ENCODE peak calls at places on chromosomes 3 and 15, in seven cellular contexts. One of them, this sample, is unnamed.

GRCh38 chr3:123369085-123369484 is 79.8 kb downstream of the ADCY5 start:
- DNase-seq in AG10803: no peak
- DNase-seq in posterior vena cava: no peak
- DNase-seq in hepatic stellate cell: no peak
- DNase-seq in choroid plexus epithelial cell: no peak
- DNase-seq in heart left ventricle: no peak
- DNase-seq in mucosa of gallbladder: no peak
- DNase-seq in this sample: no peak

GRCh38 chr3:33063651-33064051 is 33.3 kb downstream of the GLB1 start:
- DNase-seq in AG10803: peak; percentile 74
- DNase-seq in posterior vena cava: no peak
- DNase-seq in hepatic stellate cell: no peak
- DNase-seq in choroid plexus epithelial cell: peak; percentile 28
- DNase-seq in heart left ventricle: no peak
- DNase-seq in mucosa of gallbladder: no peak
- DNase-seq in this sample: peak; percentile 43

GRCh38 chr3:168620854-168621253 is 525.1 kb upstream of the GOLIM4 start:
- DNase-seq in AG10803: no peak
- DNase-seq in posterior vena cava: no peak
- DNase-seq in hepatic stellate cell: no peak
- DNase-seq in choroid plexus epithelial cell: peak; percentile 22
- DNase-seq in heart left ventricle: no peak
- DNase-seq in mucosa of gallbladder: no peak
- DNase-seq in this sample: peak; percentile 3

GRCh38 chr3:143119009-143119914 is at the start of gene CHST2:
- DNase-seq in AG10803: peak; percentile 75
- DNase-seq in posterior vena cava: peak; percentile 86
- DNase-seq in hepatic stellate cell: peak; percentile 94
- DNase-seq in choroid plexus epithelial cell: peak; percentile 87
- DNase-seq in heart left ventricle: peak; percentile 73
- DNase-seq in mucosa of gallbladder: peak; percentile 48
- DNase-seq in this sample: peak; percentile 98

GRCh38 chr3:108099679-108100428 is 9.0 kb upstream of the CD47 start:
- DNase-seq in AG10803: no peak
- DNase-seq in posterior vena cava: no peak
- DNase-seq in hepatic stellate cell: no peak
- DNase-seq in choroid plexus epithelial cell: no peak
- DNase-seq in heart left ventricle: no peak
- DNase-seq in mucosa of gallbladder: no peak
- DNase-seq in this sample: no peak

GRCh38 chr15:63420333-63420741 is 38.7 kb upstream of the CA12 start:
- DNase-seq in AG10803: no peak
- DNase-seq in posterior vena cava: no peak
- DNase-seq in hepatic stellate cell: no peak
- DNase-seq in choroid plexus epithelial cell: peak; percentile 42
- DNase-seq in heart left ventricle: no peak
- DNase-seq in mucosa of gallbladder: no peak
- DNase-seq in this sample: no peak

GRCh38 chr3:9441501-9442221 is 44.2 kb downstream of the SETD5 start:
- DNase-seq in AG10803: peak; percentile 77
- DNase-seq in posterior vena cava: no peak
- DNase-seq in hepatic stellate cell: no peak
- DNase-seq in choroid plexus epithelial cell: no peak
- DNase-seq in heart left ventricle: no peak
- DNase-seq in mucosa of gallbladder: no peak
- DNase-seq in this sample: no peak

GRCh38 chr3:174125267-174125844 is 727.8 kb downstream of the NLGN1 start:
- DNase-seq in AG10803: peak; percentile 61
- DNase-seq in posterior vena cava: no peak
- DNase-seq in hepatic stellate cell: peak; percentile 15
- DNase-seq in choroid plexus epithelial cell: peak; percentile 49
- DNase-seq in heart left ventricle: no peak
- DNase-seq in mucosa of gallbladder: no peak
- DNase-seq in this sample: peak; percentile 48

GRCh38 chr3:19146685-19147650 is 1.3 kb upstream of the KCNH8 start:
- DNase-seq in AG10803: peak; percentile 33
- DNase-seq in posterior vena cava: peak; percentile 86
- DNase-seq in hepatic stellate cell: peak; percentile 40
- DNase-seq in choroid plexus epithelial cell: peak; percentile 47
- DNase-seq in heart left ventricle: peak; percentile 64
- DNase-seq in mucosa of gallbladder: peak; percentile 48
- DNase-seq in this sample: peak; percentile 84

GRCh38 chr3:193983846-193984245 is 152.1 kb upstream of the HES1 start:
- DNase-seq in AG10803: no peak
- DNase-seq in posterior vena cava: no peak
- DNase-seq in hepatic stellate cell: no peak
- DNase-seq in choroid plexus epithelial cell: no peak
- DNase-seq in heart left ventricle: no peak
- DNase-seq in mucosa of gallbladder: no peak
- DNase-seq in this sample: no peak

GRCh38 chr15:67098768-67099282 is 33.4 kb downstream of the SMAD3 start:
- DNase-seq in AG10803: peak; percentile 48
- DNase-seq in posterior vena cava: no peak
- DNase-seq in hepatic stellate cell: no peak
- DNase-seq in choroid plexus epithelial cell: no peak
- DNase-seq in heart left ventricle: no peak
- DNase-seq in mucosa of gallbladder: no peak
- DNase-seq in this sample: no peak

GRCh38 chr15:57626713-57627440 is 35.2 kb downstream of the MYZAP start:
- DNase-seq in AG10803: no peak
- DNase-seq in posterior vena cava: no peak
- DNase-seq in hepatic stellate cell: no peak
- DNase-seq in choroid plexus epithelial cell: no peak
- DNase-seq in heart left ventricle: peak; percentile 54
- DNase-seq in mucosa of gallbladder: no peak
- DNase-seq in this sample: no peak

GRCh38 chr15:70318594-70318993 is 220.9 kb upstream of the TLE3 start:
- DNase-seq in AG10803: peak; percentile 51
- DNase-seq in posterior vena cava: no peak
- DNase-seq in hepatic stellate cell: no peak
- DNase-seq in choroid plexus epithelial cell: peak; percentile 45
- DNase-seq in heart left ventricle: no peak
- DNase-seq in mucosa of gallbladder: no peak
- DNase-seq in this sample: peak; percentile 29

GRCh38 chr3:132870596-132870995 is 148.4 kb upstream of the NPHP3 start:
- DNase-seq in AG10803: no peak
- DNase-seq in posterior vena cava: no peak
- DNase-seq in hepatic stellate cell: no peak
- DNase-seq in choroid plexus epithelial cell: no peak
- DNase-seq in heart left ventricle: no peak
- DNase-seq in mucosa of gallbladder: no peak
- DNase-seq in this sample: no peak

GRCh38 chr3:139394116-139394515 is 4.7 kb upstream of the COPB2 start:
- DNase-seq in AG10803: peak; percentile 15
- DNase-seq in posterior vena cava: no peak
- DNase-seq in hepatic stellate cell: no peak
- DNase-seq in choroid plexus epithelial cell: peak; percentile 13
- DNase-seq in heart left ventricle: no peak
- DNase-seq in mucosa of gallbladder: no peak
- DNase-seq in this sample: no peak

GRCh38 chr15:100879461-100880138 is at the start of gene ALDH1A3:
- DNase-seq in AG10803: peak; percentile 61
- DNase-seq in posterior vena cava: no peak
- DNase-seq in hepatic stellate cell: no peak
- DNase-seq in choroid plexus epithelial cell: peak; percentile 13
- DNase-seq in heart left ventricle: peak; percentile 56
- DNase-seq in mucosa of gallbladder: no peak
- DNase-seq in this sample: peak; percentile 90

GRCh38 chr3:32706348-32707025 is 21.5 kb downstream of the CNOT10 start:
- DNase-seq in AG10803: peak; percentile 5
- DNase-seq in posterior vena cava: no peak
- DNase-seq in hepatic stellate cell: no peak
- DNase-seq in choroid plexus epithelial cell: no peak
- DNase-seq in heart left ventricle: no peak
- DNase-seq in mucosa of gallbladder: no peak
- DNase-seq in this sample: no peak

GRCh38 chr15:32794973-32795372 is 77.2 kb downstream of the GREM1 start:
- DNase-seq in AG10803: no peak
- DNase-seq in posterior vena cava: no peak
- DNase-seq in hepatic stellate cell: no peak
- DNase-seq in choroid plexus epithelial cell: peak; percentile 31
- DNase-seq in heart left ventricle: no peak
- DNase-seq in mucosa of gallbladder: no peak
- DNase-seq in this sample: no peak

GRCh38 chr15:52680756-52681155 is 1.6 kb upstream of the ATOSA start:
- DNase-seq in AG10803: no peak
- DNase-seq in posterior vena cava: no peak
- DNase-seq in hepatic stellate cell: no peak
- DNase-seq in choroid plexus epithelial cell: no peak
- DNase-seq in heart left ventricle: no peak
- DNase-seq in mucosa of gallbladder: no peak
- DNase-seq in this sample: no peak

GRCh38 chr3:53155763-53156162 is 5.2 kb upstream of the PRKCD start:
- DNase-seq in AG10803: no peak
- DNase-seq in posterior vena cava: no peak
- DNase-seq in hepatic stellate cell: no peak
- DNase-seq in choroid plexus epithelial cell: no peak
- DNase-seq in heart left ventricle: no peak
- DNase-seq in mucosa of gallbladder: peak; percentile 84
- DNase-seq in this sample: no peak

GRCh38 chr15:90558182-90558581 is 28.5 kb downstream of the CRTC3 start:
- DNase-seq in AG10803: no peak
- DNase-seq in posterior vena cava: no peak
- DNase-seq in hepatic stellate cell: no peak
- DNase-seq in choroid plexus epithelial cell: peak; percentile 52
- DNase-seq in heart left ventricle: peak; percentile 49
- DNase-seq in mucosa of gallbladder: peak; percentile 54
- DNase-seq in this sample: no peak

GRCh38 chr15:57432141-57432701 is 55.9 kb downstream of the CGNL1 start:
- DNase-seq in AG10803: peak; percentile 78
- DNase-seq in posterior vena cava: no peak
- DNase-seq in hepatic stellate cell: no peak
- DNase-seq in choroid plexus epithelial cell: no peak
- DNase-seq in heart left ventricle: no peak
- DNase-seq in mucosa of gallbladder: no peak
- DNase-seq in this sample: peak; percentile 23

GRCh38 chr15:70569139-70569717 is 194.1 kb downstream of the UACA start:
- DNase-seq in AG10803: peak; percentile 79
- DNase-seq in posterior vena cava: no peak
- DNase-seq in hepatic stellate cell: peak; percentile 62
- DNase-seq in choroid plexus epithelial cell: peak; percentile 78
- DNase-seq in heart left ventricle: no peak
- DNase-seq in mucosa of gallbladder: peak; percentile 37
- DNase-seq in this sample: peak; percentile 66

GRCh38 chr15:84400820-84401219 is 165.2 kb downstream of the GOLGA6L4 start:
- DNase-seq in AG10803: no peak
- DNase-seq in posterior vena cava: peak; percentile 51
- DNase-seq in hepatic stellate cell: no peak
- DNase-seq in choroid plexus epithelial cell: no peak
- DNase-seq in heart left ventricle: peak; percentile 5
- DNase-seq in mucosa of gallbladder: no peak
- DNase-seq in this sample: no peak

GRCh38 chr3:143170043-143170442 is 50.5 kb downstream of the CHST2 start:
- DNase-seq in AG10803: no peak
- DNase-seq in posterior vena cava: no peak
- DNase-seq in hepatic stellate cell: no peak
- DNase-seq in choroid plexus epithelial cell: peak; percentile 66
- DNase-seq in heart left ventricle: no peak
- DNase-seq in mucosa of gallbladder: no peak
- DNase-seq in this sample: no peak

GRCh38 chr15:77702211-77702957 is 69.7 kb upstream of the LINGO1 start:
- DNase-seq in AG10803: no peak
- DNase-seq in posterior vena cava: no peak
- DNase-seq in hepatic stellate cell: no peak
- DNase-seq in choroid plexus epithelial cell: peak; percentile 47
- DNase-seq in heart left ventricle: no peak
- DNase-seq in mucosa of gallbladder: peak; percentile 32
- DNase-seq in this sample: peak; percentile 47

GRCh38 chr15:74958908-74959642 is 2.5 kb upstream of the RPP25 start:
- DNase-seq in AG10803: no peak
- DNase-seq in posterior vena cava: no peak
- DNase-seq in hepatic stellate cell: no peak
- DNase-seq in choroid plexus epithelial cell: no peak
- DNase-seq in heart left ventricle: no peak
- DNase-seq in mucosa of gallbladder: no peak
- DNase-seq in this sample: no peak

GRCh38 chr3:143443851-143444331 is 324.3 kb downstream of the CHST2 start:
- DNase-seq in AG10803: peak; percentile 95
- DNase-seq in posterior vena cava: no peak
- DNase-seq in hepatic stellate cell: peak; percentile 81
- DNase-seq in choroid plexus epithelial cell: peak; percentile 99
- DNase-seq in heart left ventricle: peak; percentile 65
- DNase-seq in mucosa of gallbladder: peak; percentile 86
- DNase-seq in this sample: peak; percentile 85

GRCh38 chr15:69074011-69074842 is 59.7 kb downstream of the NOX5 start:
- DNase-seq in AG10803: peak; percentile 39
- DNase-seq in posterior vena cava: no peak
- DNase-seq in hepatic stellate cell: peak; percentile 60
- DNase-seq in choroid plexus epithelial cell: peak; percentile 67
- DNase-seq in heart left ventricle: peak; percentile 80
- DNase-seq in mucosa of gallbladder: peak; percentile 66
- DNase-seq in this sample: peak; percentile 75

GRCh38 chr3:52507359-52507758 is 12.2 kb downstream of the STAB1 start:
- DNase-seq in AG10803: peak; percentile 20
- DNase-seq in posterior vena cava: no peak
- DNase-seq in hepatic stellate cell: peak; percentile 61
- DNase-seq in choroid plexus epithelial cell: peak; percentile 28
- DNase-seq in heart left ventricle: no peak
- DNase-seq in mucosa of gallbladder: no peak
- DNase-seq in this sample: no peak

GRCh38 chr3:128068156-128068620 is 16.0 kb downstream of the SEC61A1 start:
- DNase-seq in AG10803: peak; percentile 51
- DNase-seq in posterior vena cava: no peak
- DNase-seq in hepatic stellate cell: peak; percentile 51
- DNase-seq in choroid plexus epithelial cell: peak; percentile 76
- DNase-seq in heart left ventricle: no peak
- DNase-seq in mucosa of gallbladder: no peak
- DNase-seq in this sample: peak; percentile 46

GRCh38 chr3:43616034-43616433 is 5.8 kb downstream of the ANO10 start:
- DNase-seq in AG10803: no peak
- DNase-seq in posterior vena cava: no peak
- DNase-seq in hepatic stellate cell: no peak
- DNase-seq in choroid plexus epithelial cell: no peak
- DNase-seq in heart left ventricle: no peak
- DNase-seq in mucosa of gallbladder: no peak
- DNase-seq in this sample: no peak

GRCh38 chr15:100981086-100981485 is 61.9 kb downstream of the LRRK1 start:
- DNase-seq in AG10803: no peak
- DNase-seq in posterior vena cava: peak; percentile 11
- DNase-seq in hepatic stellate cell: no peak
- DNase-seq in choroid plexus epithelial cell: no peak
- DNase-seq in heart left ventricle: no peak
- DNase-seq in mucosa of gallbladder: no peak
- DNase-seq in this sample: no peak

GRCh38 chr3:195147649-195148121 is 123.3 kb downstream of the XXYLT1 start:
- DNase-seq in AG10803: peak; percentile 70
- DNase-seq in posterior vena cava: no peak
- DNase-seq in hepatic stellate cell: no peak
- DNase-seq in choroid plexus epithelial cell: peak; percentile 75
- DNase-seq in heart left ventricle: peak; percentile 53
- DNase-seq in mucosa of gallbladder: peak; percentile 46
- DNase-seq in this sample: peak; percentile 42

GRCh38 chr15:28004143-28005003 is 94.7 kb downstream of the OCA2 start:
- DNase-seq in AG10803: no peak
- DNase-seq in posterior vena cava: peak; percentile 65
- DNase-seq in hepatic stellate cell: no peak
- DNase-seq in choroid plexus epithelial cell: no peak
- DNase-seq in heart left ventricle: no peak
- DNase-seq in mucosa of gallbladder: no peak
- DNase-seq in this sample: no peak

GRCh38 chr15:63896336-63897115 is 62.8 kb upstream of the HERC1 start:
- DNase-seq in AG10803: peak; percentile 69
- DNase-seq in posterior vena cava: peak; percentile 86
- DNase-seq in hepatic stellate cell: peak; percentile 44
- DNase-seq in choroid plexus epithelial cell: peak; percentile 92
- DNase-seq in heart left ventricle: peak; percentile 42
- DNase-seq in mucosa of gallbladder: peak; percentile 29
- DNase-seq in this sample: peak; percentile 80

GRCh38 chr3:13552855-13553652 is 4.1 kb downstream of the FBLN2 start:
- DNase-seq in AG10803: no peak
- DNase-seq in posterior vena cava: no peak
- DNase-seq in hepatic stellate cell: no peak
- DNase-seq in choroid plexus epithelial cell: no peak
- DNase-seq in heart left ventricle: no peak
- DNase-seq in mucosa of gallbladder: no peak
- DNase-seq in this sample: no peak

GRCh38 chr3:53230789-53231188 is 25.0 kb downstream of the TKT start:
- DNase-seq in AG10803: no peak
- DNase-seq in posterior vena cava: peak; percentile 36
- DNase-seq in hepatic stellate cell: no peak
- DNase-seq in choroid plexus epithelial cell: no peak
- DNase-seq in heart left ventricle: no peak
- DNase-seq in mucosa of gallbladder: no peak
- DNase-seq in this sample: no peak